ENCODE peak calls at places on chromosomes 3 and 15, in four cellular contexts. L is ovary; P is effector CD4-positive, alpha-beta T cell; S is activated CD4-positive, alpha-beta T cell treated with anti-CD3 and anti-CD28 coated beads for 4 hours. B is an unnamed sample.

GRCh38 chr3:171396048-171396447 is 64.2 kb downstream of the TNIK start:
- DNase-seq in L (no peak), P (no peak), S (no peak), B (no peak)

GRCh38 chr3:175200391-175200790 is 341.3 kb downstream of the NAALADL2 start:
- DNase-seq in L (no peak), P (no peak), S (no peak), B (no peak)

GRCh38 chr3:194130807-194131589 is 5.0 kb upstream of the HES1 start:
- DNase-seq in P (no peak), S (no peak), L (no peak), B (peak)

GRCh38 chr15:68042156-68042854 is 11.8 kb upstream of the PIAS1 start:
- DNase-seq in S (no peak), P (no peak), L (no peak), B (no peak)

GRCh38 chr3:184361932-184362667 is 590 bp downstream of the POLR2H start:
- DNase-seq in S (peak), P (peak), L (no peak), B (peak)

GRCh38 chr3:101873619-101874018 is 24.3 kb downstream of the NFKBIZ start:
- DNase-seq in P (no peak), S (no peak), L (no peak), B (no peak)

GRCh38 chr3:127639173-127640030 is 10.4 kb downstream of the PODXL2 start:
- DNase-seq in L (no peak), P (no peak), S (no peak), B (no peak)

GRCh38 chr3:160133757-160134156 is 91.5 kb upstream of the C3orf80 start:
- DNase-seq in S (no peak), L (no peak), P (no peak), B (no peak)

GRCh38 chr15:67521770-67522568 is 1.0 kb downstream of the C15orf61 start:
- DNase-seq in S (no peak), L (no peak), P (no peak), B (no peak)

GRCh38 chr3:30140356-30140755 is 466.0 kb upstream of the TGFBR2 start:
- DNase-seq in L (no peak), S (no peak), P (no peak), B (no peak)

GRCh38 chr15:27752682-27753081 is 346.4 kb downstream of the OCA2 start:
- DNase-seq in S (no peak), L (no peak), P (no peak), B (no peak)

GRCh38 chr3:152719264-152719663 is 115.7 kb upstream of the P2RY1 start:
- DNase-seq in P (no peak), S (no peak), L (no peak), B (no peak)

GRCh38 chr15:79989682-79990081 is 18.7 kb upstream of the BCL2A1 start:
- DNase-seq in S (no peak), P (no peak), L (no peak), B (no peak)

GRCh38 chr3:113218011-113218678 is 6.8 kb downstream of the BOC start:
- DNase-seq in L (no peak), S (no peak), P (no peak), B (no peak)

GRCh38 chr3:5122741-5123706 is 932 bp downstream of the ARL8B start:
- DNase-seq in L (peak), S (peak), P (peak), B (no peak)

GRCh38 chr3:115246621-115247020 is 99.5 kb upstream of the ZBTB20 start:
- DNase-seq in S (no peak), P (no peak), L (no peak), B (no peak)

GRCh38 chr3:12822725-12823373 is 18.5 kb downstream of the RPL32 start:
- DNase-seq in S (no peak), L (no peak), P (no peak), B (no peak)

GRCh38 chr3:178195824-178196223 is 340.4 kb upstream of the KCNMB2 start:
- DNase-seq in P (no peak), L (no peak), S (no peak), B (no peak)

GRCh38 chr3:4758957-4759656 is 220.1 kb upstream of the BHLHE40 start:
- DNase-seq in S (no peak), L (no peak), P (no peak), B (no peak)

GRCh38 chr3:126353694-126354321 is 3.4 kb downstream of the KLF15 start:
- DNase-seq in L (peak), S (no peak), P (no peak), B (no peak)

GRCh38 chr3:49173116-49173791 is 1.9 kb downstream of the KLHDC8B start:
- DNase-seq in L (peak), S (no peak), P (no peak), B (no peak)

GRCh38 chr3:7249493-7250076 is 388.7 kb downstream of the GRM7 start:
- DNase-seq in P (no peak), L (no peak), S (no peak), B (no peak)

GRCh38 chr3:9397911-9398714 is 698 bp downstream of the SETD5 start:
- DNase-seq in S (peak), P (peak), L (peak), B (peak)

GRCh38 chr3:52788890-52789745 is 5.5 kb upstream of the ITIH3 start:
- DNase-seq in S (no peak), L (no peak), P (no peak), B (no peak)

GRCh38 chr3:121736112-121736511 is 13.4 kb downstream of the GOLGB1 start:
- DNase-seq in L (no peak), S (no peak), P (no peak), B (no peak)

GRCh38 chr3:120838441-120839091 is 69.4 kb upstream of the STXBP5L start:
- DNase-seq in P (no peak), L (no peak), S (no peak), B (no peak)

GRCh38 chr3:132079150-132079549 is 44.3 kb upstream of the CPNE4 start:
- DNase-seq in P (no peak), S (no peak), L (no peak), B (no peak)

GRCh38 chr3:138862531-138862923 is 27.8 kb upstream of the PIK3CB start:
- DNase-seq in S (no peak), P (no peak), L (no peak), B (no peak)

GRCh38 chr3:18440053-18440768 is 15.1 kb upstream of the SATB1 start:
- DNase-seq in L (no peak), S (no peak), P (no peak), B (no peak)

GRCh38 chr3:37668431-37668830 is 193.2 kb upstream of the CTDSPL start:
- DNase-seq in S (no peak), P (no peak), L (peak), B (no peak)

GRCh38 chr3:161336661-161337060 is 34.7 kb downstream of the SPTSSB start:
- DNase-seq in L (no peak), P (no peak), S (no peak), B (no peak)

B was measured in anterior cingulate cortex.